ENCODE peak calls at places on chromosomes 5 and 9, in five cellular contexts. One of them, this sample, is unnamed.

GRCh38 chr5:172383231-172383802 is 71.0 kb downstream of the SH3PXD2B start:
- DNase-seq in psoas muscle: no peak
- DNase-seq in heart right ventricle: no peak
- DNase-seq in SK-N-SH: no peak
- DNase-seq in PC-3: peak; percentile 99
- DNase-seq in this sample: peak; percentile 97

GRCh38 chr5:82164109-82164956 is 113.8 kb downstream of the RPS23 start:
- DNase-seq in psoas muscle: no peak
- DNase-seq in heart right ventricle: no peak
- DNase-seq in SK-N-SH: no peak
- DNase-seq in PC-3: peak; percentile 78
- DNase-seq in this sample: peak; percentile 89

GRCh38 chr5:151036556-151036955 is 16.2 kb downstream of the GPX3 start:
- DNase-seq in psoas muscle: no peak
- DNase-seq in heart right ventricle: no peak
- DNase-seq in SK-N-SH: no peak
- DNase-seq in PC-3: no peak
- DNase-seq in this sample: no peak

GRCh38 chr5:146185161-146185560 is 2.7 kb upstream of the LARS1 start:
- DNase-seq in psoas muscle: no peak
- DNase-seq in heart right ventricle: no peak
- DNase-seq in SK-N-SH: no peak
- DNase-seq in PC-3: peak; percentile 31
- DNase-seq in this sample: peak; percentile 67

GRCh38 chr9:72480931-72481330 is 40.5 kb upstream of the TMC1 start:
- DNase-seq in psoas muscle: no peak
- DNase-seq in heart right ventricle: no peak
- DNase-seq in SK-N-SH: no peak
- DNase-seq in PC-3: peak; percentile 51
- DNase-seq in this sample: peak; percentile 57

GRCh38 chr5:74596930-74597329 is 43.6 kb downstream of the ENC1 start:
- DNase-seq in psoas muscle: no peak
- DNase-seq in heart right ventricle: no peak
- DNase-seq in SK-N-SH: no peak
- DNase-seq in PC-3: no peak
- DNase-seq in this sample: no peak

GRCh38 chr5:150261231-150261630 is 28.3 kb downstream of the CAMK2A start:
- DNase-seq in psoas muscle: no peak
- DNase-seq in heart right ventricle: no peak
- DNase-seq in SK-N-SH: no peak
- DNase-seq in PC-3: peak; percentile 92
- DNase-seq in this sample: peak; percentile 20

GRCh38 chr5:127192836-127193341 is 97.7 kb upstream of the MEGF10 start:
- DNase-seq in psoas muscle: no peak
- DNase-seq in heart right ventricle: no peak
- DNase-seq in SK-N-SH: no peak
- DNase-seq in PC-3: no peak
- DNase-seq in this sample: no peak

GRCh38 chr5:149938791-149939358 is 5.7 kb downstream of the PDE6A start:
- DNase-seq in psoas muscle: peak; percentile 26
- DNase-seq in heart right ventricle: no peak
- DNase-seq in SK-N-SH: no peak
- DNase-seq in PC-3: peak; percentile 100
- DNase-seq in this sample: peak; percentile 97

GRCh38 chr5:157626831-157627230 is 25.4 kb downstream of the SOX30 start:
- DNase-seq in psoas muscle: no peak
- DNase-seq in heart right ventricle: no peak
- DNase-seq in SK-N-SH: no peak
- DNase-seq in PC-3: no peak
- DNase-seq in this sample: no peak

GRCh38 chr5:159286420-159287035 is 23.4 kb downstream of the UBLCP1 start:
- DNase-seq in psoas muscle: no peak
- DNase-seq in heart right ventricle: no peak
- DNase-seq in SK-N-SH: peak; percentile 37
- DNase-seq in PC-3: peak; percentile 49
- DNase-seq in this sample: peak; percentile 51

GRCh38 chr5:103079796-103080195 is 40.1 kb downstream of the GIN1 start:
- DNase-seq in psoas muscle: no peak
- DNase-seq in heart right ventricle: no peak
- DNase-seq in SK-N-SH: no peak
- DNase-seq in PC-3: no peak
- DNase-seq in this sample: no peak

GRCh38 chr9:37486616-37487544 is 1.1 kb downstream of the POLR1E start:
- DNase-seq in psoas muscle: peak; percentile 54
- DNase-seq in heart right ventricle: peak; percentile 69
- DNase-seq in SK-N-SH: peak; percentile 23
- DNase-seq in PC-3: peak; percentile 62
- DNase-seq in this sample: peak; percentile 88

GRCh38 chr5:144436007-144436406 is 265.3 kb downstream of the KCTD16 start:
- DNase-seq in psoas muscle: no peak
- DNase-seq in heart right ventricle: no peak
- DNase-seq in SK-N-SH: no peak
- DNase-seq in PC-3: no peak
- DNase-seq in this sample: no peak

GRCh38 chr9:35510745-35511428 is 21.0 kb downstream of the RUSC2 start:
- DNase-seq in psoas muscle: peak; percentile 71
- DNase-seq in heart right ventricle: peak; percentile 93
- DNase-seq in SK-N-SH: no peak
- DNase-seq in PC-3: peak; percentile 90
- DNase-seq in this sample: peak; percentile 83
- TF ChIP-seq CTCF in psoas muscle: peak; percentile 39
- TF ChIP-seq CTCF in heart right ventricle: peak; percentile 33
- TF ChIP-seq CTCF in SK-N-SH: peak; percentile 46
- TF ChIP-seq CTCF in PC-3: peak; percentile 45
- TF ChIP-seq CTCF in this sample: peak; percentile 25

DNA sequence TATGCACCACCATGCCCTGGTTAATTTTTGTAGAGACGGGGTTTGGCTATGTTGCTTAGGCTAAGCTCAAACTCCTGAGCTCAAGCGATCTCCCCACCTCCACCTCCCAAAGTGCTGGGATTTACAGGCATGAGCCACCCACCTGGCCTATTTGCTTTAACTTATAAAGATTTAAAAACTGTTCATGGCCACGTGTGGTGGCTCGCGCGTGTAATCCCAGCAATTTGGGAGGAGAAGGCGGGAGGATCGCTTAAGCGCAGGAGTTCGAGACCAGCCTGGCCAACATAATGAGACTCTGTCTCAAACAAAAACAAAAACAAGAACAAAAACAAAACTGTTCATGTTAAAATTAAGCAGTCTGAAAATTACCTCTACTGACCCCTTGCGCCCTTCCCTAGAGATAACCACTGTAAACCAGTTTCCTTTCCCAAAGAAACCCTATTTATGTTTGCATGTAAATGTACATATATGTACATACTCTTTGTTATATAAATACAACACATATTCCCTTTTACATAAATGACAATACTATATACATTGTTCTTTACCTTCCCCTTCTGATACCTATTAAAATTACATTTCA is 1.5 kb downstream of the AK6 start:
- DNase-seq in psoas muscle: no peak
- DNase-seq in heart right ventricle: no peak
- DNase-seq in SK-N-SH: no peak
- DNase-seq in PC-3: peak; percentile 4
- DNase-seq in this sample: no peak
- H3K4me3 ChIP-seq in psoas muscle: peak overlapping the region; percentile 88
- H3K4me3 ChIP-seq in heart right ventricle: no peak overlapping the region
- H3K4me3 ChIP-seq in SK-N-SH: peak overlapping the region; percentile 90
- H3K4me3 ChIP-seq in PC-3: peak overlapping the region; percentile 100
- H3K4me3 ChIP-seq in this sample: peak overlapping the region; percentile 90

GRCh38 chr5:73254634-73255033 is 81.6 kb downstream of the TMEM174 start:
- DNase-seq in psoas muscle: no peak
- DNase-seq in heart right ventricle: no peak
- DNase-seq in SK-N-SH: no peak
- DNase-seq in PC-3: no peak
- DNase-seq in this sample: no peak
- H3K27me3 ChIP-seq in psoas muscle: peaks cover 9% of the 10 kb centered on the region
- H3K27me3 ChIP-seq in heart right ventricle: peaks cover 45% of the 10 kb centered on the region
- H3K27me3 ChIP-seq in SK-N-SH: no peaks in the 10 kb centered on the region
- H3K27me3 ChIP-seq in PC-3: no peaks in the 10 kb centered on the region
- H3K27me3 ChIP-seq in this sample: no peaks in the 10 kb centered on the region

GRCh38 chr5:52777186-52777585 is 10.5 kb upstream of the ITGA1 start:
- DNase-seq in psoas muscle: no peak
- DNase-seq in heart right ventricle: no peak
- DNase-seq in SK-N-SH: no peak
- DNase-seq in PC-3: no peak
- DNase-seq in this sample: no peak
- TF ChIP-seq CTCF in psoas muscle: no peak
- TF ChIP-seq CTCF in heart right ventricle: no peak
- TF ChIP-seq CTCF in SK-N-SH: no peak
- TF ChIP-seq CTCF in PC-3: no peak
- TF ChIP-seq CTCF in this sample: no peak

DNA sequence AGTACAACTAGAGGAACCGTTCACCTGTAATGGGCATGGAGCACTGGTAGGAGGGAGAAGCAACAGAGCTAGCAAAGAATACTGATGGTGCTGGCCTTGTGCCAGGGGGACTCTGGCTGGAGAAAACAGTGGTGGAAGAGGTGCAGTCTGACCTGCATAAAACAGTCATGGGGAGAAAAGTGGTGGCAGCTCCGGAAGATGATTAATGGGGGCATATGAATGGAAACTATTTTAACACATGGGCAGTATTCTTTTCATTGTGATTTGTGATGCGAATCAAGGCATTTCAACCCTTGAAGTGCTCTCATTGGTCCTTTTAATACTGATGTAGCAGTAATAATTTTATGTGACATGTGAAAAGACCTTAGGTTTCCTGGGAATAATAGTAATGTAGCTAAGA is 219.6 kb downstream of the ADAMTS6 start:
- DNase-seq in psoas muscle: peak; percentile 18
- DNase-seq in heart right ventricle: peak; percentile 6
- DNase-seq in SK-N-SH: peak; percentile 4
- DNase-seq in PC-3: no peak
- DNase-seq in this sample: no peak
- H3K4me3 ChIP-seq in psoas muscle: no peak overlapping the region
- H3K4me3 ChIP-seq in heart right ventricle: no peak overlapping the region
- H3K4me3 ChIP-seq in SK-N-SH: no peak overlapping the region
- H3K4me3 ChIP-seq in PC-3: no peak overlapping the region
- H3K4me3 ChIP-seq in this sample: no peak overlapping the region

DNA sequence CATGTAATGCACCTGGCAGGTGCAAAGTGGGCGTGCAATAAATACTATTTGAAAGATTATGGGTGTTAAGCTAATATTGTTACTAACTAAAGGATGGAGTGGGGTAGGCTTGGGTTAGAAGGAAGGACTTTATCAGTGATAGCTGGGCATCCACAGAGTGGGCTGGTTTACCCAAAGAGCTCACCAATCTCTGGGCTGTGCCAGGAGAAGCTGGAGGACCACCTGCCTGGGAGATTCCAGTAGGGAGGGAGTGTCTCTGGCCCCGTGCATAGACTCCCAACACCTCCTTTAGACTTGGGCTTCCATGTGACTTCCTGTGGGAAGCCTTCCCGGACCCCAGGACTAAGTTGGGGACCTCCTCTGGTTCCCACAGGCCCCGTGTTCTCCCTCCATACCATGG is 5.6 kb upstream of the URM1 start:
- DNase-seq in psoas muscle: no peak
- DNase-seq in heart right ventricle: no peak
- DNase-seq in SK-N-SH: no peak
- DNase-seq in PC-3: no peak
- DNase-seq in this sample: no peak
- H3K27me3 ChIP-seq in psoas muscle: peaks cover 8% of the 10 kb centered on the region
- H3K27me3 ChIP-seq in heart right ventricle: no peaks in the 10 kb centered on the region
- H3K27me3 ChIP-seq in SK-N-SH: no peaks in the 10 kb centered on the region
- H3K27me3 ChIP-seq in PC-3: no peaks in the 10 kb centered on the region
- H3K27me3 ChIP-seq in this sample: no peaks in the 10 kb centered on the region

This sample was measured in bronchial epithelial cell.